ENCODE peak calls at places on chromosomes 6 and 20, in nine cellular contexts. T is A172; J is stimulated activated CD8-positive, alpha-beta memory T cell treated with anti-CD3 and anti-CD28 coated beads, Interleukin-2, amount 100 ng/mL, for 1 hour; N is NCI-H2029 treated with DMSO at 0.1 percent for 48 hours; D is nephron progenitor cell; I is esophagus squamous epithelium; C is osteocyte; K is HS-5; R is activated T-cell treated with anti-CD3 and anti-CD28 coated beads for 1 hour. U is an unnamed sample.

GRCh38 chr6:55617272-55617671 is 38.3 kb upstream of the HMGCLL1 start:
- DNase-seq in D (peak; percentile 19), C (no peak), T (peak; percentile 52), J (no peak), R (no peak), N (no peak), K (no peak), I (no peak), U (peak; percentile 74)

GRCh38 chr6:5107332-5107731 is 22.2 kb downstream of the PPP1R3G start:
- DNase-seq in I (no peak), K (no peak), C (no peak), T (no peak), R (no peak), J (no peak), D (no peak), N (no peak), U (no peak)

GRCh38 chr6:154921482-154921881 is 73.6 kb upstream of the TIAM2 start:
- DNase-seq in R (no peak), C (no peak), J (no peak), D (no peak), T (peak; percentile 23), K (no peak), N (no peak), I (no peak), U (no peak)

GRCh38 chr20:1920252-1920651 is 25.0 kb downstream of the SIRPA start:
- DNase-seq in N (no peak), K (no peak), R (no peak), D (no peak), C (no peak), I (no peak), J (no peak), T (no peak), U (no peak)

GRCh38 chr6:95518630-95519227 is 58.6 kb upstream of the MANEA start:
- DNase-seq in R (no peak), I (no peak), T (peak; percentile 11), C (no peak), K (no peak), N (peak; percentile 48), D (no peak), J (no peak), U (no peak)

GRCh38 chr6:37919417-37920157 is 100.1 kb downstream of the ZFAND3 start:
- DNase-seq in C (no peak), J (no peak), R (no peak), D (no peak), T (no peak), I (no peak), K (no peak), N (no peak), U (no peak)

GRCh38 chr6:122289721-122290501 is 109.5 kb upstream of the HSF2 start:
- DNase-seq in T (no peak), R (no peak), J (no peak), I (no peak), C (no peak), K (no peak), D (no peak), N (no peak), U (peak; percentile 51)

GRCh38 chr6:6886160-6886885 is 221.4 kb upstream of the RREB1 start:
- DNase-seq in D (no peak), T (no peak), K (no peak), I (no peak), R (no peak), C (no peak), N (no peak), J (no peak), U (no peak)

GRCh38 chr6:89144358-89145041 is 1.4 kb upstream of the PM20D2 start:
- DNase-seq in I (no peak), R (no peak), D (no peak), K (no peak), J (no peak), T (no peak), N (no peak), C (no peak), U (no peak)

GRCh38 chr20:60882776-60883303 is 369.2 kb upstream of the CDH4 start:
- DNase-seq in N (no peak), C (no peak), J (no peak), I (no peak), K (no peak), T (no peak), R (no peak), D (no peak), U (no peak)

GRCh38 chr20:49508435-49509199 is 26.1 kb upstream of the KCNB1 start:
- DNase-seq in N (peak; percentile 28), K (peak; percentile 75), C (no peak), D (peak; percentile 28), I (no peak), R (no peak), J (no peak), T (peak; percentile 62), U (peak; percentile 74)

GRCh38 chr6:35686873-35687557 is 1.7 kb downstream of the FKBP5 start:
- DNase-seq in R (no peak), T (no peak), N (no peak), K (no peak), J (no peak), D (no peak), C (no peak), I (no peak), U (no peak)

GRCh38 chr20:53856675-53857295 is 213.6 kb downstream of the BCAS1 start:
- DNase-seq in R (no peak), D (no peak), C (no peak), I (no peak), N (no peak), K (no peak), J (no peak), T (no peak), U (no peak)

GRCh38 chr6:43790031-43790430 is 20.0 kb downstream of the VEGFA start:
- DNase-seq in J (no peak), T (no peak), I (no peak), R (no peak), D (no peak), C (no peak), K (no peak), N (no peak), U (no peak)

GRCh38 chr6:109075934-109076333 is 18.7 kb downstream of the SESN1 start:
- DNase-seq in K (no peak), I (no peak), D (no peak), N (no peak), R (no peak), J (no peak), T (no peak), C (no peak), U (no peak)

GRCh38 chr20:34541917-34542316 is 16.6 kb upstream of the MAP1LC3A start:
- DNase-seq in C (no peak), J (no peak), N (no peak), I (no peak), R (no peak), T (no peak), D (no peak), K (no peak), U (no peak)

GRCh38 chr6:24926192-24926591 is 9.6 kb downstream of the RIPOR2 start:
- DNase-seq in K (no peak), I (no peak), T (no peak), D (no peak), R (no peak), N (no peak), C (no peak), J (no peak), U (no peak)

GRCh38 chr6:45419574-45420082 is 41.9 kb upstream of the SUPT3H start:
- DNase-seq in D (peak; percentile 63), C (peak; percentile 85), T (no peak), J (peak; percentile 39), R (peak; percentile 42), K (no peak), N (no peak), I (peak; percentile 16), U (peak; percentile 69)

GRCh38 chr6:4665489-4666417 is 110.5 kb upstream of the CDYL start:
- DNase-seq in N (no peak), C (peak; percentile 48), J (no peak), K (no peak), D (no peak), T (no peak), I (no peak), R (no peak), U (no peak)

GRCh38 chr6:144171406-144171805 is 21.1 kb downstream of the STX11 start:
- DNase-seq in I (no peak), J (no peak), T (no peak), R (no peak), D (no peak), C (no peak), N (no peak), K (no peak), U (no peak)

GRCh38 chr6:139371421-139372253 is 2.8 kb downstream of the CITED2 start:
- DNase-seq in J (no peak), K (no peak), D (no peak), T (peak; percentile 11), R (no peak), I (no peak), N (no peak), C (no peak), U (peak; percentile 26)

GRCh38 chr6:56259682-56260081 is 12.3 kb upstream of the COL21A1 start:
- DNase-seq in J (no peak), N (no peak), K (no peak), D (no peak), R (no peak), I (no peak), C (no peak), T (no peak), U (peak; percentile 93)

GRCh38 chr6:24431045-24431451 is 28.3 kb downstream of the MRS2 start:
- DNase-seq in K (peak; percentile 37), J (no peak), T (peak; percentile 55), R (no peak), D (no peak), I (no peak), N (peak; percentile 73), C (no peak), U (peak; percentile 63)

GRCh38 chr6:34465551-34466241 is at the start of gene PACSIN1:
- DNase-seq in C (no peak), K (no peak), J (no peak), D (peak; percentile 62), R (no peak), N (peak; percentile 10), T (no peak), I (no peak), U (no peak)